ENCODE peak calls at places on chromosomes 6 and 20, in five cellular contexts. O is stimulated activated naive CD8-positive, alpha-beta T cell treated with anti-CD3 and anti-CD28 coated beads, Interleukin-15, Interleukin-2, amounts not matched to agents 100 U/mL and 50 U/mL, for 24 hours; T is ureter; M is stimulated activated CD8-positive, alpha-beta memory T cell treated with anti-CD3 and anti-CD28 coated beads, Interleukin-4, amount 100 ng/mL, for 4 hours; L is kidney tubule cell. P is an unnamed sample.
A peak's percentile ranks its signal among the peaks of the same experiment; 100 is the strongest.

GRCh38 chr6:50116797-50117542 is 67.2 kb upstream of the DEFB112 start:
- DNase-seq in O (no peak), T (no peak), M (no peak), L (no peak), P (no peak)

GRCh38 chr6:136890194-136890558 is 31.9 kb upstream of the SLC35D3 start:
- DNase-seq in O (no peak), T (no peak), M (no peak), L (no peak), P (no peak)

GRCh38 chr20:49386848-49387605 is 95.4 kb downstream of the KCNB1 start:
- DNase-seq in O (no peak), T (no peak), M (no peak), L (no peak), P (no peak)

GRCh38 chr6:89323461-89324098 is 8.5 kb upstream of the GABRR2 start:
- DNase-seq in O (no peak), T (no peak), M (no peak), L (peak; percentile 58), P (no peak)

GRCh38 chr6:14934844-14935243 is 311.0 kb upstream of the JARID2 start:
- DNase-seq in O (no peak), T (no peak), M (no peak), L (no peak), P (no peak)

GRCh38 chr6:752438-752837 is 59.5 kb upstream of the EXOC2 start:
- DNase-seq in O (no peak), T (no peak), M (no peak), L (no peak), P (no peak)

GRCh38 chr6:161094904-161095440 is 103.4 kb downstream of the MAP3K4 start:
- DNase-seq in O (no peak), T (no peak), M (no peak), L (peak; percentile 65), P (peak; percentile 10)

GRCh38 chr6:3523966-3524365 is 67.1 kb upstream of the SLC22A23 start:
- DNase-seq in O (no peak), T (no peak), M (no peak), L (no peak), P (no peak)

GRCh38 chr6:6969761-6970223 is 138.0 kb upstream of the RREB1 start:
- DNase-seq in O (no peak), T (peak; percentile 88), M (no peak), L (peak; percentile 95), P (no peak)

GRCh38 chr20:2403291-2404052 is 22.8 kb downstream of the TGM6 start:
- DNase-seq in O (no peak), T (no peak), M (no peak), L (no peak), P (no peak)

GRCh38 chr6:42142118-42142835 is at the start of gene C6orf132:
- DNase-seq in O (no peak), T (peak; percentile 81), M (no peak), L (peak; percentile 77), P (no peak)

GRCh38 chr6:134995536-134995935 is 45.6 kb upstream of the ALDH8A1 start:
- DNase-seq in O (no peak), T (no peak), M (no peak), L (no peak), P (no peak)

GRCh38 chr6:149217466-149217888 is 100.0 kb upstream of the TAB2 start:
- DNase-seq in O (no peak), T (no peak), M (no peak), L (no peak), P (no peak)

GRCh38 chr6:113732384-113732966 is 124.7 kb upstream of the MARCKS start:
- DNase-seq in O (no peak), T (no peak), M (no peak), L (no peak), P (peak; percentile 54)

GRCh38 chr6:81228912-81229540 is 523.5 kb downstream of the TENT5A start:
- DNase-seq in O (no peak), T (no peak), M (no peak), L (no peak), P (no peak)

GRCh38 chr6:34491091-34491430 is 25.2 kb downstream of the PACSIN1 start:
- DNase-seq in O (no peak), T (no peak), M (no peak), L (no peak), P (peak; percentile 30)

GRCh38 chr20:22404609-22405170 is 179.7 kb downstream of the FOXA2 start:
- DNase-seq in O (no peak), T (no peak), M (no peak), L (no peak), P (no peak)

GRCh38 chr6:151058021-151058733 is 181.6 kb upstream of the AKAP12 start:
- DNase-seq in O (no peak), T (no peak), M (no peak), L (no peak), P (no peak)

GRCh38 chr6:144411506-144412165 is 126.5 kb downstream of the UTRN start:
- DNase-seq in O (no peak), T (no peak), M (no peak), L (peak; percentile 44), P (peak; percentile 23)

GRCh38 chr20:53947501-53948195 is 122.7 kb downstream of the BCAS1 start:
- DNase-seq in O (no peak), T (no peak), M (no peak), L (no peak), P (no peak)

GRCh38 chr20:49858076-49858565 is 45.5 kb downstream of the SLC9A8 start:
- DNase-seq in O (no peak), T (no peak), M (no peak), L (no peak), P (no peak)

GRCh38 chr6:14873132-14873531 is 372.7 kb upstream of the JARID2 start:
- DNase-seq in O (no peak), T (no peak), M (no peak), L (no peak), P (no peak)

GRCh38 chr6:156994215-156995076 is 217.3 kb downstream of the ARID1B start:
- DNase-seq in O (no peak), T (no peak), M (no peak), L (peak; percentile 37), P (no peak)

GRCh38 chr6:52552278-52552643 is 24.6 kb downstream of the TRAM2 start:
- DNase-seq in O (no peak), T (no peak), M (no peak), L (peak; percentile 50), P (peak; percentile 41)

GRCh38 chr6:10884245-10884972 is 2.4 kb upstream of the SYCP2L start:
- DNase-seq in O (no peak), T (no peak), M (no peak), L (no peak), P (no peak)

GRCh38 chr6:134240664-134241431 is 77.1 kb downstream of the SGK1 start:
- DNase-seq in O (peak; percentile 74), T (peak; percentile 69), M (peak; percentile 71), L (peak; percentile 54), P (no peak)

GRCh38 chr6:5989141-5989723 is 17.5 kb downstream of the NRN1 start:
- DNase-seq in O (no peak), T (no peak), M (no peak), L (no peak), P (no peak)

GRCh38 chr6:3882865-3883264 is 33.7 kb downstream of the FAM50B start:
- DNase-seq in O (no peak), T (no peak), M (no peak), L (no peak), P (peak; percentile 87)

GRCh38 chr20:41145317-41145716 is 8.0 kb downstream of the PLCG1 start:
- DNase-seq in O (no peak), T (no peak), M (no peak), L (no peak), P (no peak)

GRCh38 chr20:21615617-21616080 is 89.8 kb upstream of the PAX1 start:
- DNase-seq in O (peak; percentile 57), T (peak; percentile 64), M (no peak), L (peak; percentile 58), P (peak; percentile 64)

GRCh38 chr20:44475694-44476560 is at the start of gene TTPAL:
- DNase-seq in O (peak; percentile 94), T (peak; percentile 91), M (peak; percentile 78), L (peak; percentile 89), P (peak; percentile 87)

GRCh38 chr20:64077876-64078551 is 1.3 kb downstream of the RGS19 start:
- DNase-seq in O (peak; percentile 67), T (no peak), M (no peak), L (no peak), P (no peak)

P was measured in RPMI7951.